ENCODE peak calls at places on chromosomes 11 and 22, in four cellular contexts. W, H, N and M are unnamed samples.

GRCh38 chr11:77374611-77375031 is 73.1 kb upstream of the GDPD4 start:
- DNase-seq in W (no peak), N (no peak), H (no peak), M (no peak)

GRCh38 chr11:109994896-109995295 is 98.3 kb upstream of the ZC3H12C start:
- DNase-seq in N (no peak), W (no peak), H (no peak), M (no peak)

GRCh38 chr11:5282652-5283051 is 12.9 kb upstream of the HBE1 start:
- DNase-seq in H (no peak), W (no peak), N (no peak), M (no peak)

GRCh38 chr22:26756675-26757293 is 99.4 kb downstream of the MIAT start:
- DNase-seq in N (peak), W (no peak), H (peak), M (peak)

GRCh38 chr11:17257200-17257599 is 19.3 kb upstream of the NUCB2 start:
- DNase-seq in N (no peak), W (no peak), H (peak), M (no peak)

GRCh38 chr22:45834241-45834640 is 142.7 kb downstream of the WNT7B start:
- DNase-seq in W (no peak), N (no peak), H (no peak), M (no peak)

GRCh38 chr11:33672273-33672672 is 28.4 kb downstream of the C11orf91 start:
- DNase-seq in N (no peak), H (no peak), W (no peak), M (no peak)

GRCh38 chr11:1674879-1675235 is 22.1 kb upstream of the KRTAP5-6 start:
- DNase-seq in W (no peak), H (no peak), N (no peak), M (no peak)

GRCh38 chr11:111378773-111379499 is at the start of gene POU2AF1:
- DNase-seq in H (no peak), N (no peak), W (no peak), M (no peak)

GRCh38 chr11:134033276-134033675 is 35.6 kb upstream of the JAM3 start:
- DNase-seq in H (no peak), W (no peak), N (no peak), M (no peak)

GRCh38 chr11:66363805-66364535 is 7.6 kb downstream of the SLC29A2 start:
- DNase-seq in N (peak), W (peak), H (no peak), M (peak)